ENCODE peak calls at places on chromosome 18, in eight cellular contexts. One of them, this sample, is unnamed.

GRCh38 chr18:33116376-33116775 is 324.1 kb downstream of the CCDC178 start:
- DNase-seq in cardiac muscle cell: peak; percentile 1
- DNase-seq in endodermal cell: peak; percentile 46
- DNase-seq in naive thymus-derived CD4-positive, alpha-beta T cell: no peak
- DNase-seq in adrenal gland: no peak
- DNase-seq in mucosa of descending colon: peak; percentile 59
- DNase-seq in neuronal stem cell: no peak
- DNase-seq in sigmoid colon: no peak
- DNase-seq in this sample: no peak

GRCh38 chr18:22840606-22841144 is 92.5 kb upstream of the RBBP8 start:
- DNase-seq in adrenal gland: no peak
- DNase-seq in neuronal stem cell: no peak
- DNase-seq in endodermal cell: no peak
- DNase-seq in sigmoid colon: no peak
- DNase-seq in mucosa of descending colon: no peak
- DNase-seq in cardiac muscle cell: no peak
- DNase-seq in naive thymus-derived CD4-positive, alpha-beta T cell: no peak
- DNase-seq in this sample: no peak

GRCh38 chr18:32909798-32910561 is 137.2 kb upstream of the KLHL14 start:
- DNase-seq in cardiac muscle cell: no peak
- DNase-seq in mucosa of descending colon: no peak
- DNase-seq in adrenal gland: no peak
- DNase-seq in endodermal cell: no peak
- DNase-seq in sigmoid colon: no peak
- DNase-seq in naive thymus-derived CD4-positive, alpha-beta T cell: no peak
- DNase-seq in neuronal stem cell: no peak
- DNase-seq in this sample: no peak

GRCh38 chr18:13703899-13704298 is 22.5 kb downstream of the FAM210A start:
- DNase-seq in endodermal cell: no peak
- DNase-seq in cardiac muscle cell: no peak
- DNase-seq in naive thymus-derived CD4-positive, alpha-beta T cell: no peak
- DNase-seq in adrenal gland: no peak
- DNase-seq in sigmoid colon: no peak
- DNase-seq in neuronal stem cell: peak; percentile 3
- DNase-seq in mucosa of descending colon: no peak
- DNase-seq in this sample: no peak

GRCh38 chr18:74299746-74300145 is 8.0 kb upstream of the CYB5A start:
- DNase-seq in cardiac muscle cell: peak; percentile 47
- DNase-seq in sigmoid colon: no peak
- DNase-seq in mucosa of descending colon: no peak
- DNase-seq in endodermal cell: no peak
- DNase-seq in neuronal stem cell: no peak
- DNase-seq in adrenal gland: no peak
- DNase-seq in naive thymus-derived CD4-positive, alpha-beta T cell: no peak
- DNase-seq in this sample: no peak

GRCh38 chr18:50638623-50639398 is 78.9 kb downstream of the MAPK4 start:
- DNase-seq in neuronal stem cell: no peak
- DNase-seq in mucosa of descending colon: no peak
- DNase-seq in endodermal cell: peak; percentile 77
- DNase-seq in cardiac muscle cell: no peak
- DNase-seq in sigmoid colon: no peak
- DNase-seq in adrenal gland: no peak
- DNase-seq in naive thymus-derived CD4-positive, alpha-beta T cell: no peak
- DNase-seq in this sample: no peak

GRCh38 chr18:54161267-54161666 is 63.2 kb downstream of the MBD2 start:
- DNase-seq in adrenal gland: no peak
- DNase-seq in neuronal stem cell: no peak
- DNase-seq in naive thymus-derived CD4-positive, alpha-beta T cell: no peak
- DNase-seq in mucosa of descending colon: no peak
- DNase-seq in endodermal cell: no peak
- DNase-seq in sigmoid colon: no peak
- DNase-seq in cardiac muscle cell: no peak
- DNase-seq in this sample: no peak

GRCh38 chr18:21958707-21959457 is 210.5 kb upstream of the GATA6 start:
- DNase-seq in cardiac muscle cell: no peak
- DNase-seq in adrenal gland: peak; percentile 36
- DNase-seq in mucosa of descending colon: no peak
- DNase-seq in endodermal cell: no peak
- DNase-seq in naive thymus-derived CD4-positive, alpha-beta T cell: no peak
- DNase-seq in sigmoid colon: no peak
- DNase-seq in neuronal stem cell: no peak
- DNase-seq in this sample: no peak

GRCh38 chr18:51342815-51343214 is 145.3 kb upstream of the MEX3C start:
- DNase-seq in sigmoid colon: no peak
- DNase-seq in neuronal stem cell: no peak
- DNase-seq in cardiac muscle cell: peak; percentile 80
- DNase-seq in adrenal gland: no peak
- DNase-seq in mucosa of descending colon: no peak
- DNase-seq in endodermal cell: no peak
- DNase-seq in naive thymus-derived CD4-positive, alpha-beta T cell: no peak
- DNase-seq in this sample: no peak

GRCh38 chr18:27785815-27786537 is 391.0 kb downstream of the CDH2 start:
- DNase-seq in sigmoid colon: no peak
- DNase-seq in mucosa of descending colon: no peak
- DNase-seq in adrenal gland: no peak
- DNase-seq in naive thymus-derived CD4-positive, alpha-beta T cell: no peak
- DNase-seq in endodermal cell: no peak
- DNase-seq in cardiac muscle cell: no peak
- DNase-seq in neuronal stem cell: no peak
- DNase-seq in this sample: no peak

GRCh38 chr18:8614875-8615274 is 5.6 kb downstream of the RAB12 start:
- DNase-seq in neuronal stem cell: no peak
- DNase-seq in naive thymus-derived CD4-positive, alpha-beta T cell: no peak
- DNase-seq in sigmoid colon: no peak
- DNase-seq in endodermal cell: no peak
- DNase-seq in adrenal gland: no peak
- DNase-seq in cardiac muscle cell: no peak
- DNase-seq in mucosa of descending colon: no peak
- DNase-seq in this sample: no peak
- H3K4me1 ChIP-seq in neuronal stem cell: peaks cover 7% of the 10 kb centered on the region
- H3K4me1 ChIP-seq in naive thymus-derived CD4-positive, alpha-beta T cell: peaks cover 30% of the 10 kb centered on the region
- H3K4me1 ChIP-seq in sigmoid colon: peaks cover 63% of the 10 kb centered on the region
- H3K4me1 ChIP-seq in endodermal cell: no peaks in the 10 kb centered on the region
- H3K4me1 ChIP-seq in adrenal gland: peaks cover 44% of the 10 kb centered on the region
- H3K4me1 ChIP-seq in cardiac muscle cell: peaks cover 11% of the 10 kb centered on the region
- H3K4me1 ChIP-seq in mucosa of descending colon: peaks cover 24% of the 10 kb centered on the region
- H3K4me1 ChIP-seq in this sample: peaks cover 39% of the 10 kb centered on the region

GRCh38 chr18:24014062-24014985 is at the start of gene TTC39C:
- DNase-seq in endodermal cell: peak; percentile 82
- DNase-seq in mucosa of descending colon: peak; percentile 87
- DNase-seq in adrenal gland: peak; percentile 76
- DNase-seq in neuronal stem cell: peak; percentile 50
- DNase-seq in sigmoid colon: peak; percentile 84
- DNase-seq in naive thymus-derived CD4-positive, alpha-beta T cell: peak; percentile 64
- DNase-seq in cardiac muscle cell: peak; percentile 86
- DNase-seq in this sample: peak; percentile 72

GRCh38 chr18:24014986-24015896 is 687 bp downstream of the TTC39C start:
- DNase-seq in adrenal gland: peak; percentile 70
- DNase-seq in cardiac muscle cell: peak; percentile 80
- DNase-seq in naive thymus-derived CD4-positive, alpha-beta T cell: peak; percentile 34
- DNase-seq in sigmoid colon: peak; percentile 74
- DNase-seq in mucosa of descending colon: peak; percentile 75
- DNase-seq in neuronal stem cell: peak; percentile 46
- DNase-seq in endodermal cell: peak; percentile 82
- DNase-seq in this sample: peak; percentile 45

GRCh38 chr18:24015897-24016631 is 1.5 kb downstream of the TTC39C start:
- DNase-seq in cardiac muscle cell: no peak
- DNase-seq in naive thymus-derived CD4-positive, alpha-beta T cell: peak; percentile 24
- DNase-seq in adrenal gland: no peak
- DNase-seq in neuronal stem cell: no peak
- DNase-seq in mucosa of descending colon: no peak
- DNase-seq in endodermal cell: no peak
- DNase-seq in sigmoid colon: no peak
- DNase-seq in this sample: no peak

GRCh38 chr18:24018299-24018910 is 3.9 kb downstream of the TTC39C start:
- DNase-seq in mucosa of descending colon: no peak
- DNase-seq in cardiac muscle cell: no peak
- DNase-seq in naive thymus-derived CD4-positive, alpha-beta T cell: no peak
- DNase-seq in adrenal gland: no peak
- DNase-seq in sigmoid colon: no peak
- DNase-seq in neuronal stem cell: no peak
- DNase-seq in endodermal cell: no peak
- DNase-seq in this sample: no peak

DNA sequence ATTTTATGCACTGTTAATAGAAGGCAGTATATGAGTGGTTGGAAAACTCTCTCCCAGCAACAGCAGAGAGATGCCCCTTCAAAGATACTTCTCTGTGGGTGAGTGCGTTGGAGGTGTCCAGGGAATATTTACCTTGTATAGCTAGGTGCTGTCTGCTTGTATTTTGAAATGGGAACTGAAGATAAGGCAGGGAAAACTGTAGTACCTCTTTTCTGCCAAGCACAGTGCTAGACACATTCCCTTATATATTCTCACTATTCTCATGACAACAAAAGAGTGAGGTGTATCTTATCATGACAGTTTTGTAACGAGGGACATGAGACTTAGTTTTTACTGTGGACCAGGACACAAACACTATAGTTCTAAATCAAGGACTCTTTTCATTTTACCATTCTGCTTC is 2.1 kb downstream of the TTC39C start:
- DNase-seq in mucosa of descending colon: no peak
- DNase-seq in naive thymus-derived CD4-positive, alpha-beta T cell: no peak
- DNase-seq in sigmoid colon: no peak
- DNase-seq in cardiac muscle cell: no peak
- DNase-seq in neuronal stem cell: no peak
- DNase-seq in adrenal gland: no peak
- DNase-seq in endodermal cell: no peak
- DNase-seq in this sample: no peak
- H3K4me3 ChIP-seq in mucosa of descending colon: no peak overlapping the region
- H3K4me3 ChIP-seq in naive thymus-derived CD4-positive, alpha-beta T cell: peak overlapping the region; percentile 86
- H3K4me3 ChIP-seq in sigmoid colon: no peak overlapping the region
- H3K4me3 ChIP-seq in cardiac muscle cell: no peak overlapping the region
- H3K4me3 ChIP-seq in neuronal stem cell: no peak overlapping the region
- H3K4me3 ChIP-seq in adrenal gland: no peak overlapping the region
- H3K4me3 ChIP-seq in endodermal cell: no peak overlapping the region
- H3K4me3 ChIP-seq in this sample: peak overlapping the region; percentile 99

GRCh38 chr18:11866329-11866728 is 15.1 kb downstream of the CHMP1B start:
- DNase-seq in naive thymus-derived CD4-positive, alpha-beta T cell: no peak
- DNase-seq in cardiac muscle cell: no peak
- DNase-seq in sigmoid colon: no peak
- DNase-seq in neuronal stem cell: no peak
- DNase-seq in mucosa of descending colon: no peak
- DNase-seq in adrenal gland: no peak
- DNase-seq in endodermal cell: peak; percentile 35
- DNase-seq in this sample: no peak
- H3K4me1 ChIP-seq in naive thymus-derived CD4-positive, alpha-beta T cell: no peaks in the 10 kb centered on the region
- H3K4me1 ChIP-seq in cardiac muscle cell: no peaks in the 10 kb centered on the region
- H3K4me1 ChIP-seq in sigmoid colon: no peaks in the 10 kb centered on the region
- H3K4me1 ChIP-seq in neuronal stem cell: no peaks in the 10 kb centered on the region
- H3K4me1 ChIP-seq in mucosa of descending colon: no peaks in the 10 kb centered on the region
- H3K4me1 ChIP-seq in adrenal gland: no peaks in the 10 kb centered on the region
- H3K4me1 ChIP-seq in endodermal cell: no peaks in the 10 kb centered on the region
- H3K4me1 ChIP-seq in this sample: no peaks in the 10 kb centered on the region

GRCh38 chr18:31204833-31205232 is 42.2 kb upstream of the DSC1 start:
- DNase-seq in naive thymus-derived CD4-positive, alpha-beta T cell: no peak
- DNase-seq in mucosa of descending colon: no peak
- DNase-seq in adrenal gland: no peak
- DNase-seq in neuronal stem cell: no peak
- DNase-seq in cardiac muscle cell: no peak
- DNase-seq in sigmoid colon: no peak
- DNase-seq in endodermal cell: no peak
- DNase-seq in this sample: no peak

GRCh38 chr18:31203086-31203793 is 40.6 kb upstream of the DSC1 start:
- DNase-seq in mucosa of descending colon: peak; percentile 70
- DNase-seq in endodermal cell: no peak
- DNase-seq in sigmoid colon: no peak
- DNase-seq in naive thymus-derived CD4-positive, alpha-beta T cell: no peak
- DNase-seq in cardiac muscle cell: peak; percentile 33
- DNase-seq in neuronal stem cell: no peak
- DNase-seq in adrenal gland: no peak
- DNase-seq in this sample: no peak

GRCh38 chr18:31205273-31205672 is 42.6 kb upstream of the DSC1 start:
- DNase-seq in cardiac muscle cell: no peak
- DNase-seq in endodermal cell: no peak
- DNase-seq in mucosa of descending colon: no peak
- DNase-seq in adrenal gland: no peak
- DNase-seq in neuronal stem cell: no peak
- DNase-seq in sigmoid colon: no peak
- DNase-seq in naive thymus-derived CD4-positive, alpha-beta T cell: no peak
- DNase-seq in this sample: no peak

GRCh38 chr18:31204169-31204568 is 41.5 kb upstream of the DSC1 start:
- DNase-seq in cardiac muscle cell: no peak
- DNase-seq in naive thymus-derived CD4-positive, alpha-beta T cell: no peak
- DNase-seq in neuronal stem cell: no peak
- DNase-seq in mucosa of descending colon: no peak
- DNase-seq in adrenal gland: no peak
- DNase-seq in sigmoid colon: no peak
- DNase-seq in endodermal cell: no peak
- DNase-seq in this sample: no peak

DNA sequence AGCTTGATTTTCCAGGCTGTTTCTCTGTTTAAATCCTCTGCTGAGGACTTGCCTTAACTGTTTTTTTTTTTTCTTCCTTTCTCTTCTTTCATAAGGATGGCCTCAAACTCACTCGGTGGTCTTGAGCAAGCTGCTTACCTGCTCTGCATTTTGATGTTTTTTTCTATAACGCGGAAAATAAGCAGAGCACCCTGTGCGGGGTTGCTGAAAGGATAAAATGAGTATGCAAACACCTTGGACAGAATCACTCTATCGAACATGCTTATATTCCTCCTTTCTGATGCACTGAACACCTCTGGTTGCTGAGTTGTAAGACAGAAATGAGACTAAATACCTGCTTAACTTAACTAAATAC is 41.1 kb upstream of the DSC1 start:
- DNase-seq in sigmoid colon: no peak
- DNase-seq in neuronal stem cell: no peak
- DNase-seq in endodermal cell: no peak
- DNase-seq in adrenal gland: no peak
- DNase-seq in mucosa of descending colon: no peak
- DNase-seq in cardiac muscle cell: no peak
- DNase-seq in naive thymus-derived CD4-positive, alpha-beta T cell: no peak
- DNase-seq in this sample: no peak
- H3K4me3 ChIP-seq in sigmoid colon: no peak overlapping the region
- H3K4me3 ChIP-seq in neuronal stem cell: no peak overlapping the region
- H3K4me3 ChIP-seq in endodermal cell: no peak overlapping the region
- H3K4me3 ChIP-seq in adrenal gland: no peak overlapping the region
- H3K4me3 ChIP-seq in mucosa of descending colon: no peak overlapping the region
- H3K4me3 ChIP-seq in cardiac muscle cell: no peak overlapping the region
- H3K4me3 ChIP-seq in naive thymus-derived CD4-positive, alpha-beta T cell: no peak overlapping the region
- H3K4me3 ChIP-seq in this sample: no peak overlapping the region